ENCODE peak calls at places on chromosome 4, in seven cellular contexts. D is stimulated activated CD8-positive, alpha-beta memory T cell treated with anti-CD3 and anti-CD28 coated beads, Interleukin-2, amount 100 ng/mL, for 48 hours; I is left ventricle myocardium superior; V is GOT3; B is HFFc6; R is stimulated activated CD4-positive, alpha-beta T cell treated with anti-CD3 and anti-CD28 coated beads, Interleukin-15, amount 100 ng/mL, for 1 hour; W is iris pigment epithelial cell. C is an unnamed sample.

GRCh38 chr4:99458911-99459447 is 23.8 kb upstream of the ADH7 start:
- DNase-seq in B (no peak), D (no peak), I (no peak), V (no peak), W (peak), R (no peak), C (no peak)

GRCh38 chr4:89111833-89112563 is 665 bp downstream of the TIGD2 start:
- DNase-seq in W (peak), R (no peak), D (no peak), I (no peak), B (peak), V (no peak), C (no peak)

GRCh38 chr4:74473155-74473811 is 28.3 kb downstream of the AREG start:
- DNase-seq in B (peak), I (no peak), R (no peak), V (no peak), W (peak), D (no peak), C (no peak)

GRCh38 chr4:184857446-184858121 is 31.8 kb upstream of the ACSL1 start:
- DNase-seq in R (no peak), V (no peak), B (no peak), W (no peak), D (no peak), I (no peak), C (no peak)

GRCh38 chr4:146957252-146957651 is 11.6 kb upstream of the TTC29 start:
- DNase-seq in V (peak), D (no peak), B (peak), W (peak), R (no peak), I (no peak), C (no peak)

GRCh38 chr4:78788005-78788889 is 12.1 kb downstream of the BMP2K start:
- DNase-seq in I (no peak), D (no peak), V (no peak), W (no peak), R (no peak), B (no peak), C (no peak)

GRCh38 chr4:87007345-87008181 is 72.8 kb downstream of the AFF1 start:
- DNase-seq in I (peak), B (peak), W (peak), D (peak), R (no peak), V (no peak), C (peak)

GRCh38 chr4:176957353-176958118 is 164.8 kb upstream of the VEGFC start:
- DNase-seq in I (no peak), R (no peak), V (no peak), B (no peak), D (no peak), W (no peak), C (no peak)

GRCh38 chr4:173492315-173492714 is 37.7 kb downstream of the HAND2 start:
- DNase-seq in D (no peak), W (no peak), R (no peak), V (no peak), B (no peak), I (no peak), C (no peak)

GRCh38 chr4:40960926-40961325 is 211.2 kb downstream of the NSUN7 start:
- DNase-seq in I (no peak), W (no peak), D (no peak), R (no peak), B (no peak), V (no peak), C (no peak)

GRCh38 chr4:18007625-18008024 is 13.9 kb downstream of the LCORL start:
- DNase-seq in W (no peak), V (no peak), D (no peak), R (no peak), B (no peak), I (no peak), C (no peak)

GRCh38 chr4:74283614-74284013 is 24.7 kb upstream of the EPGN start:
- DNase-seq in R (no peak), V (peak), I (no peak), D (no peak), B (peak), W (peak), C (no peak)

GRCh38 chr4:102165584-102165983 is 179.7 kb downstream of the SLC39A8 start:
- DNase-seq in W (no peak), R (no peak), V (no peak), D (no peak), I (no peak), B (no peak), C (no peak)

GRCh38 chr4:184978211-184978610 is 40.1 kb upstream of the HELT start:
- DNase-seq in B (no peak), D (no peak), W (peak), V (no peak), R (no peak), I (peak), C (no peak)

GRCh38 chr4:184983660-184984356 is 34.5 kb upstream of the HELT start:
- DNase-seq in I (peak), W (peak), V (no peak), R (no peak), B (peak), D (peak), C (peak)

GRCh38 chr4:55154933-55155332 is 29.5 kb upstream of the KDR start:
- DNase-seq in R (no peak), B (no peak), I (no peak), D (no peak), V (no peak), W (no peak), C (no peak)

GRCh38 chr4:165326831-165327210 is 648 bp upstream of the MSMO1 start:
- DNase-seq in D (no peak), W (peak), R (no peak), I (peak), V (no peak), B (no peak), C (peak)

GRCh38 chr4:166538491-166539005 is 665.5 kb downstream of the TLL1 start:
- DNase-seq in I (no peak), R (no peak), W (peak), V (no peak), B (peak), D (no peak), C (peak)

GRCh38 chr4:1242506-1243450 is 6.2 kb downstream of the CTBP1 start:
- DNase-seq in W (no peak), V (no peak), B (no peak), I (no peak), D (no peak), R (no peak), C (peak)

GRCh38 chr4:184384056-184384809 is 90.1 kb downstream of the IRF2 start:
- DNase-seq in W (peak), V (no peak), D (no peak), I (no peak), R (no peak), B (peak), C (peak)

GRCh38 chr4:10082047-10082446 is 34.6 kb downstream of the WDR1 start:
- DNase-seq in D (no peak), I (peak), W (no peak), R (no peak), V (no peak), B (no peak), C (no peak)

GRCh38 chr4:110124721-110125120 is 73.7 kb downstream of the ELOVL6 start:
- DNase-seq in I (no peak), W (no peak), D (no peak), B (no peak), R (no peak), V (no peak), C (no peak)

GRCh38 chr4:116066711-116067245 is 953.4 kb upstream of the NDST4 start:
- DNase-seq in D (no peak), R (no peak), V (no peak), I (no peak), W (no peak), B (no peak), C (peak)

GRCh38 chr4:14100349-14100748 is 472.8 kb upstream of the BOD1L1 start:
- DNase-seq in R (no peak), W (no peak), D (no peak), I (no peak), V (no peak), B (no peak), C (no peak)

GRCh38 chr4:153159728-153160221 is 44.5 kb upstream of the TRIM2 start:
- DNase-seq in V (no peak), R (no peak), I (no peak), D (no peak), W (peak), B (peak), C (no peak)

GRCh38 chr4:8330821-8331566 is 61.4 kb downstream of the HTRA3 start:
- DNase-seq in B (no peak), V (no peak), W (no peak), R (no peak), I (peak), D (no peak), C (peak)

GRCh38 chr4:138555584-138555983 is 313.4 kb upstream of the SLC7A11 start:
- DNase-seq in I (no peak), D (no peak), V (no peak), R (no peak), W (peak), B (peak), C (peak)

GRCh38 chr4:67638157-67638556 is 62.8 kb downstream of the UBA6 start:
- DNase-seq in V (no peak), D (no peak), B (no peak), R (no peak), W (no peak), I (no peak), C (peak)

GRCh38 chr4:165131247-165131832 is 18.7 kb upstream of the TMEM192 start:
- DNase-seq in B (peak), W (peak), V (no peak), D (peak), R (peak), I (no peak), C (peak)

GRCh38 chr4:85534120-85534519 is 59.2 kb downstream of the ARHGAP24 start:
- DNase-seq in R (no peak), V (no peak), W (no peak), I (no peak), B (no peak), D (no peak), C (no peak)

GRCh38 chr4:53702334-53703266 is 111.3 kb upstream of the LNX1 start:
- DNase-seq in D (no peak), R (no peak), V (no peak), B (peak), W (peak), I (peak), C (peak)

GRCh38 chr4:88107406-88108107 is 50.9 kb downstream of the ABCG2 start:
- DNase-seq in R (no peak), I (no peak), B (no peak), V (no peak), W (peak), D (no peak), C (no peak)

GRCh38 chr4:173214661-173215060 is 46.0 kb downstream of the GALNT7 start:
- DNase-seq in R (no peak), D (no peak), W (peak), B (no peak), I (no peak), V (no peak), C (no peak)

GRCh38 chr4:153704522-153704921 is 20.4 kb downstream of the TLR2 start:
- DNase-seq in W (no peak), B (no peak), R (no peak), D (no peak), V (no peak), I (no peak), C (no peak)

GRCh38 chr4:171118091-171118490 is 695.1 kb upstream of the GALNTL6 start:
- DNase-seq in V (no peak), D (no peak), I (no peak), W (no peak), B (no peak), R (no peak), C (no peak)

GRCh38 chr4:89489338-89489771 is 181.8 kb upstream of the GPRIN3 start:
- DNase-seq in R (no peak), W (no peak), B (no peak), I (no peak), V (no peak), D (no peak), C (peak)